ENCODE peak calls at places on chromosomes 4 and X, in six cellular contexts. One of them, this sample, is unnamed.

GRCh38 chr4:124144302-124144701 is 568.2 kb downstream of the ANKRD50 start:
- DNase-seq in transverse colon: no peak
- DNase-seq in GM12878: no peak
- DNase-seq in spleen: no peak
- DNase-seq in sigmoid colon: no peak
- DNase-seq in breast epithelium: no peak
- DNase-seq in this sample: no peak

GRCh38 chr4:152255437-152255836 is 280.5 kb downstream of the FBXW7 start:
- DNase-seq in spleen: no peak
- DNase-seq in breast epithelium: no peak
- DNase-seq in GM12878: peak; percentile 63
- DNase-seq in transverse colon: no peak
- DNase-seq in sigmoid colon: no peak
- DNase-seq in this sample: no peak

GRCh38 chr4:69092190-69092589 is 4.1 kb upstream of the UGT2B7 start:
- DNase-seq in transverse colon: no peak
- DNase-seq in GM12878: no peak
- DNase-seq in breast epithelium: no peak
- DNase-seq in spleen: no peak
- DNase-seq in sigmoid colon: no peak
- DNase-seq in this sample: no peak

GRCh38 chr4:38095691-38096090 is 135.5 kb downstream of the PTTG2 start:
- DNase-seq in breast epithelium: no peak
- DNase-seq in GM12878: no peak
- DNase-seq in transverse colon: no peak
- DNase-seq in spleen: no peak
- DNase-seq in sigmoid colon: no peak
- DNase-seq in this sample: no peak

GRCh38 chr4:182449186-182449880 is 206.1 kb downstream of the TENM3 start:
- DNase-seq in transverse colon: no peak
- DNase-seq in sigmoid colon: peak; percentile 85
- DNase-seq in spleen: no peak
- DNase-seq in breast epithelium: no peak
- DNase-seq in GM12878: no peak
- DNase-seq in this sample: no peak

GRCh38 chrX:100098660-100099375 is 311.3 kb downstream of the PCDH19 start:
- DNase-seq in breast epithelium: no peak
- DNase-seq in GM12878: no peak
- DNase-seq in sigmoid colon: no peak
- DNase-seq in spleen: no peak
- DNase-seq in transverse colon: no peak
- DNase-seq in this sample: no peak

GRCh38 chr4:10020871-10021676 is at the start of gene SLC2A9:
- DNase-seq in GM12878: no peak
- DNase-seq in breast epithelium: no peak
- DNase-seq in transverse colon: peak; percentile 33
- DNase-seq in sigmoid colon: peak; percentile 74
- DNase-seq in spleen: peak; percentile 76
- DNase-seq in this sample: no peak

GRCh38 chrX:15674514-15674898 is 9.9 kb upstream of the CLTRN start:
- DNase-seq in GM12878: peak; percentile 94
- DNase-seq in transverse colon: peak; percentile 97
- DNase-seq in sigmoid colon: peak; percentile 99
- DNase-seq in breast epithelium: peak; percentile 87
- DNase-seq in spleen: peak; percentile 96
- DNase-seq in this sample: peak; percentile 98

GRCh38 chr4:76950052-76950845 is 697 bp downstream of the SEPTIN11 start:
- DNase-seq in sigmoid colon: peak; percentile 83
- DNase-seq in transverse colon: peak; percentile 85
- DNase-seq in GM12878: no peak
- DNase-seq in spleen: peak; percentile 88
- DNase-seq in breast epithelium: no peak
- DNase-seq in this sample: peak; percentile 64

GRCh38 chr4:38872620-38873019 is 5.0 kb downstream of the FAM114A1 start:
- DNase-seq in transverse colon: peak; percentile 50
- DNase-seq in GM12878: no peak
- DNase-seq in sigmoid colon: no peak
- DNase-seq in breast epithelium: no peak
- DNase-seq in spleen: no peak
- DNase-seq in this sample: peak; percentile 42

GRCh38 chrX:47662144-47662657 is 3.2 kb upstream of the UXT start:
- DNase-seq in sigmoid colon: no peak
- DNase-seq in spleen: no peak
- DNase-seq in transverse colon: no peak
- DNase-seq in breast epithelium: no peak
- DNase-seq in GM12878: no peak
- DNase-seq in this sample: no peak

GRCh38 chr4:75781328-75781727 is 57.0 kb downstream of the USO1 start:
- DNase-seq in transverse colon: no peak
- DNase-seq in GM12878: no peak
- DNase-seq in spleen: no peak
- DNase-seq in sigmoid colon: no peak
- DNase-seq in breast epithelium: no peak
- DNase-seq in this sample: no peak

GRCh38 chr4:110005461-110006056 is 92.9 kb downstream of the EGF start:
- DNase-seq in transverse colon: no peak
- DNase-seq in sigmoid colon: no peak
- DNase-seq in breast epithelium: no peak
- DNase-seq in spleen: no peak
- DNase-seq in GM12878: peak; percentile 43
- DNase-seq in this sample: no peak

GRCh38 chrX:140038842-140039241 is 73.5 kb upstream of the CXorf66 start:
- DNase-seq in spleen: no peak
- DNase-seq in sigmoid colon: no peak
- DNase-seq in transverse colon: no peak
- DNase-seq in GM12878: no peak
- DNase-seq in breast epithelium: no peak
- DNase-seq in this sample: no peak

GRCh38 chr4:24768604-24769003 is 26.8 kb upstream of the SOD3 start:
- DNase-seq in transverse colon: no peak
- DNase-seq in spleen: no peak
- DNase-seq in GM12878: no peak
- DNase-seq in breast epithelium: no peak
- DNase-seq in sigmoid colon: no peak
- DNase-seq in this sample: no peak

GRCh38 chrX:17242470-17242869 is 132.5 kb upstream of the NHS start:
- DNase-seq in sigmoid colon: no peak
- DNase-seq in spleen: no peak
- DNase-seq in transverse colon: peak; percentile 28
- DNase-seq in GM12878: no peak
- DNase-seq in breast epithelium: no peak
- DNase-seq in this sample: peak; percentile 49

GRCh38 chr4:132824721-132825120 is 324.4 kb upstream of the PCDH10 start:
- DNase-seq in transverse colon: no peak
- DNase-seq in sigmoid colon: no peak
- DNase-seq in spleen: no peak
- DNase-seq in GM12878: no peak
- DNase-seq in breast epithelium: no peak
- DNase-seq in this sample: no peak

GRCh38 chr4:38860788-38861424 is 4.3 kb upstream of the TLR6 start:
- DNase-seq in spleen: peak; percentile 86
- DNase-seq in GM12878: peak; percentile 41
- DNase-seq in sigmoid colon: no peak
- DNase-seq in breast epithelium: no peak
- DNase-seq in transverse colon: peak; percentile 67
- DNase-seq in this sample: peak; percentile 55

GRCh38 chr4:4870493-4871266 is 11.2 kb downstream of the MSX1 start:
- DNase-seq in breast epithelium: no peak
- DNase-seq in sigmoid colon: no peak
- DNase-seq in transverse colon: no peak
- DNase-seq in spleen: no peak
- DNase-seq in GM12878: no peak
- DNase-seq in this sample: no peak
- TF ChIP-seq POLR2AphosphoS5 in breast epithelium: no peak
- TF ChIP-seq POLR2AphosphoS5 in sigmoid colon: no peak
- TF ChIP-seq POLR2AphosphoS5 in transverse colon: no peak
- TF ChIP-seq POLR2AphosphoS5 in spleen: no peak
- TF ChIP-seq POLR2AphosphoS5 in GM12878: no peak
- TF ChIP-seq POLR2AphosphoS5 in this sample: no peak

DNA sequence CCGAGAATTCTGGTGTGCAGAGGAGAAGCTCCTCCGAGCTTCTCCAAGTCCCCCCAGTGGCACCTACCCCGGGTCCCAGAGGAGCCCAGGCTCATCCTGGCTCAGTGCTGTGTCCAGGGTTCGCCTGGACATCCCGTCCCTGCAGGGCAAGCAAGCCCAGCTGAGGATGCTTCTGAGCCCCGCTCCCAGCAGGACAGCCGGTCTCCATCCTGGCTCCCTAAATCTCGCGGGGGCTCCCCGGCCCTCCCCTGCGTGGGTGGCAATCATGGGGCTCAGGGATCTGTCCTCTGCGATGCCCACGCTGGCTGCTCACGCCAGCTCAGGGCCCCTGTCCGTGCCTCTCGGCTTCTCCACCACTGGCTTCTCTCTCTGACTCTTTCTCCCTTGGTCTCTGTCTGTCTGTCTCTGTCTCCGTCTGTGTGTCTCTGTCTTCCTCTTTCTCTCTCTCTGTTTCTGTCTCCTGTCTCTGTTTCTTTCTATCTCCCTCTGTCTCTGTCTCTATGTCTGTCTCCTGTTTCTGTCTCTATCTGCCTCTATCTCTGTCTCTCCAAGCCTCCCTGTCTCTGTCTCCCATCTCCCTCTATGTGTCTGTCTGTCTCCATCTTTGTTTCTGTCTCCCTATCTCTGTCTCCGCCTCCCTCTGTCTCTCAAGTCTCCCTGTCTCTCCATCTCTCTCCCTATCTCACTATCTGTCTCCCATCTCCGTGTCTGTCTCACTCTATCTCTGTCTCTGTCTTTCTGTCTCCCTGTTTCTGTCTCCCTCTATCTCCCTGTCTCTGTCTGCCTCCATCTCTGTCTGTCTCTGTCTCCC is 27.8 kb upstream of the SLC25A6 start:
- DNase-seq in breast epithelium: no peak
- DNase-seq in spleen: peak; percentile 70
- DNase-seq in transverse colon: no peak
- DNase-seq in GM12878: no peak
- DNase-seq in sigmoid colon: peak; percentile 61
- DNase-seq in this sample: no peak
- TF ChIP-seq POLR2A in breast epithelium: no peak
- TF ChIP-seq POLR2A in spleen: no peak
- TF ChIP-seq POLR2A in transverse colon: no peak
- TF ChIP-seq POLR2A in GM12878: no peak
- TF ChIP-seq POLR2A in sigmoid colon: no peak
- TF ChIP-seq POLR2A in this sample: no peak

GRCh38 chr4:42612898-42613297 is 44.0 kb downstream of the ATP8A1 start:
- DNase-seq in transverse colon: no peak
- DNase-seq in breast epithelium: no peak
- DNase-seq in spleen: no peak
- DNase-seq in GM12878: no peak
- DNase-seq in sigmoid colon: no peak
- DNase-seq in this sample: no peak
- H3K4me1 ChIP-seq in transverse colon: peaks cover 14% of the 10 kb centered on the region
- H3K4me1 ChIP-seq in breast epithelium: no peaks in the 10 kb centered on the region
- H3K4me1 ChIP-seq in spleen: no peaks in the 10 kb centered on the region
- H3K4me1 ChIP-seq in GM12878: no peaks in the 10 kb centered on the region
- H3K4me1 ChIP-seq in sigmoid colon: no peaks in the 10 kb centered on the region
- H3K4me1 ChIP-seq in this sample: peaks cover 17% of the 10 kb centered on the region

DNA sequence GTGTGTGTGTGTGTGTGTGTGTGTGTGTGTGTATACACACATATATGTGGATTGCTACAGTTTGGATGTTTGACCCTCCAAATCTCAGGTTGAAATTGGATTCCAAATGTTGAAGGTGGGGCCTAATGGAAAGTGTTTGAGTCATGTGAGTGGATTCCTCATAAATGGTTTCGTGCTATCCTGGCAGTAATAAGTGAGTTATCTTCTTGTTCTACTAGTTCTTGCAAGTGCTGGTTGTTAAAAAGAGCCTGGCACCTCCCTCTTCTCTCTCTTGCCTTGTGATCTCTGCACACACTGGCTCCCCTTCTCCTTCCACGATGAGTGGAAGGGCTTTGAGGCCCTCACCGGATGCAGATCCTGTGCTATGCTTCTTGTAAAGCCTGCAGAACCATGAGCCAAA is 344.1 kb downstream of the SH2D1A start:
- DNase-seq in GM12878: no peak
- DNase-seq in transverse colon: no peak
- DNase-seq in spleen: no peak
- DNase-seq in sigmoid colon: no peak
- DNase-seq in breast epithelium: no peak
- DNase-seq in this sample: no peak
- TF ChIP-seq POLR2AphosphoS5 in GM12878: no peak
- TF ChIP-seq POLR2AphosphoS5 in transverse colon: no peak
- TF ChIP-seq POLR2AphosphoS5 in spleen: no peak
- TF ChIP-seq POLR2AphosphoS5 in sigmoid colon: no peak
- TF ChIP-seq POLR2AphosphoS5 in breast epithelium: no peak
- TF ChIP-seq POLR2AphosphoS5 in this sample: no peak

GRCh38 chr4:185203380-185204237 is at the start of gene CFAP97:
- DNase-seq in breast epithelium: peak; percentile 79
- DNase-seq in transverse colon: peak; percentile 92
- DNase-seq in spleen: peak; percentile 97
- DNase-seq in GM12878: no peak
- DNase-seq in sigmoid colon: peak; percentile 96
- DNase-seq in this sample: peak; percentile 92
- TF ChIP-seq POLR2A in breast epithelium: no peak
- TF ChIP-seq POLR2A in transverse colon: no peak
- TF ChIP-seq POLR2A in spleen: peak; percentile 70
- TF ChIP-seq POLR2A in GM12878: peak; percentile 90
- TF ChIP-seq POLR2A in sigmoid colon: no peak
- TF ChIP-seq POLR2A in this sample: no peak

GRCh38 chr4:74413265-74413664 is 31.7 kb upstream of the AREG start:
- DNase-seq in spleen: no peak
- DNase-seq in breast epithelium: no peak
- DNase-seq in GM12878: no peak
- DNase-seq in transverse colon: no peak
- DNase-seq in sigmoid colon: no peak
- DNase-seq in this sample: no peak

GRCh38 chr4:74420863-74421262 is 24.1 kb upstream of the AREG start:
- DNase-seq in sigmoid colon: no peak
- DNase-seq in transverse colon: no peak
- DNase-seq in breast epithelium: no peak
- DNase-seq in GM12878: no peak
- DNase-seq in spleen: no peak
- DNase-seq in this sample: no peak

GRCh38 chr4:74415602-74416300 is 29.2 kb upstream of the AREG start:
- DNase-seq in spleen: no peak
- DNase-seq in GM12878: no peak
- DNase-seq in transverse colon: no peak
- DNase-seq in breast epithelium: no peak
- DNase-seq in sigmoid colon: no peak
- DNase-seq in this sample: no peak

GRCh38 chr4:74414149-74414809 is 30.7 kb upstream of the AREG start:
- DNase-seq in GM12878: no peak
- DNase-seq in sigmoid colon: no peak
- DNase-seq in spleen: no peak
- DNase-seq in breast epithelium: no peak
- DNase-seq in transverse colon: no peak
- DNase-seq in this sample: no peak

GRCh38 chr4:74418063-74418670 is 26.8 kb upstream of the AREG start:
- DNase-seq in sigmoid colon: no peak
- DNase-seq in GM12878: no peak
- DNase-seq in spleen: no peak
- DNase-seq in transverse colon: no peak
- DNase-seq in breast epithelium: no peak
- DNase-seq in this sample: no peak
- H3K4me1 ChIP-seq in sigmoid colon: no peaks in the 10 kb centered on the region
- H3K4me1 ChIP-seq in GM12878: no peaks in the 10 kb centered on the region
- H3K4me1 ChIP-seq in spleen: no peaks in the 10 kb centered on the region
- H3K4me1 ChIP-seq in transverse colon: peaks cover 8% of the 10 kb centered on the region
- H3K4me1 ChIP-seq in breast epithelium: no peaks in the 10 kb centered on the region
- H3K4me1 ChIP-seq in this sample: peaks cover 7% of the 10 kb centered on the region

This sample was measured in stomach.